ENCODE peak calls at places on chromosomes 6 and 20, in eight cellular contexts. One of them, this sample, is unnamed.

GRCh38 chr20:63172726-63173125 is 43.2 kb downstream of the YTHDF1 start:
- DNase-seq in H9: peak
- DNase-seq in stimulated activated CD4-positive, alpha-beta T cell treated with anti-CD3 and anti-CD28 coated beads, TNF-alpha, amount 100 ng/mL, for 4 hours: no peak
- DNase-seq in Kasumi-1: peak
- DNase-seq in T-cell: no peak
- DNase-seq in NCI-H748 treated with DMSO at 0.1 percent for 48 hours: no peak
- DNase-seq in SK-N-SH: no peak
- DNase-seq in fibroblast of the aortic adventitia: no peak
- DNase-seq in this sample: no peak

GRCh38 chr20:43409041-43409913 is 48.4 kb upstream of the SRSF6 start:
- DNase-seq in H9: peak
- DNase-seq in stimulated activated CD4-positive, alpha-beta T cell treated with anti-CD3 and anti-CD28 coated beads, TNF-alpha, amount 100 ng/mL, for 4 hours: no peak
- DNase-seq in Kasumi-1: peak
- DNase-seq in T-cell: no peak
- DNase-seq in NCI-H748 treated with DMSO at 0.1 percent for 48 hours: peak
- DNase-seq in SK-N-SH: peak
- DNase-seq in fibroblast of the aortic adventitia: peak
- DNase-seq in this sample: peak

GRCh38 chr20:6680441-6680840 is 87.0 kb upstream of the BMP2 start:
- DNase-seq in H9: no peak
- DNase-seq in stimulated activated CD4-positive, alpha-beta T cell treated with anti-CD3 and anti-CD28 coated beads, TNF-alpha, amount 100 ng/mL, for 4 hours: no peak
- DNase-seq in Kasumi-1: no peak
- DNase-seq in T-cell: no peak
- DNase-seq in NCI-H748 treated with DMSO at 0.1 percent for 48 hours: no peak
- DNase-seq in SK-N-SH: no peak
- DNase-seq in fibroblast of the aortic adventitia: no peak
- DNase-seq in this sample: no peak

GRCh38 chr6:99219788-99220187 is 129.7 kb downstream of the FAXC start:
- DNase-seq in H9: peak
- DNase-seq in stimulated activated CD4-positive, alpha-beta T cell treated with anti-CD3 and anti-CD28 coated beads, TNF-alpha, amount 100 ng/mL, for 4 hours: no peak
- DNase-seq in Kasumi-1: no peak
- DNase-seq in T-cell: no peak
- DNase-seq in NCI-H748 treated with DMSO at 0.1 percent for 48 hours: no peak
- DNase-seq in SK-N-SH: peak
- DNase-seq in fibroblast of the aortic adventitia: no peak
- DNase-seq in this sample: no peak

GRCh38 chr6:37373822-37374514 is 20.2 kb downstream of the RNF8 start:
- DNase-seq in H9: no peak
- DNase-seq in stimulated activated CD4-positive, alpha-beta T cell treated with anti-CD3 and anti-CD28 coated beads, TNF-alpha, amount 100 ng/mL, for 4 hours: no peak
- DNase-seq in Kasumi-1: no peak
- DNase-seq in T-cell: no peak
- DNase-seq in NCI-H748 treated with DMSO at 0.1 percent for 48 hours: no peak
- DNase-seq in SK-N-SH: no peak
- DNase-seq in fibroblast of the aortic adventitia: peak
- DNase-seq in this sample: peak

GRCh38 chr20:57095426-57095825 is 171.0 kb downstream of the BMP7 start:
- DNase-seq in H9: no peak
- DNase-seq in stimulated activated CD4-positive, alpha-beta T cell treated with anti-CD3 and anti-CD28 coated beads, TNF-alpha, amount 100 ng/mL, for 4 hours: no peak
- DNase-seq in Kasumi-1: no peak
- DNase-seq in T-cell: no peak
- DNase-seq in NCI-H748 treated with DMSO at 0.1 percent for 48 hours: no peak
- DNase-seq in SK-N-SH: no peak
- DNase-seq in fibroblast of the aortic adventitia: no peak
- DNase-seq in this sample: no peak

GRCh38 chr6:111872521-111873177 is 603 bp downstream of the FYN start:
- DNase-seq in H9: peak
- DNase-seq in stimulated activated CD4-positive, alpha-beta T cell treated with anti-CD3 and anti-CD28 coated beads, TNF-alpha, amount 100 ng/mL, for 4 hours: peak
- DNase-seq in Kasumi-1: no peak
- DNase-seq in T-cell: peak
- DNase-seq in NCI-H748 treated with DMSO at 0.1 percent for 48 hours: peak
- DNase-seq in SK-N-SH: peak
- DNase-seq in fibroblast of the aortic adventitia: peak
- DNase-seq in this sample: peak

GRCh38 chr6:33914519-33915120 is 110.8 kb upstream of the MLN start:
- DNase-seq in H9: no peak
- DNase-seq in stimulated activated CD4-positive, alpha-beta T cell treated with anti-CD3 and anti-CD28 coated beads, TNF-alpha, amount 100 ng/mL, for 4 hours: peak
- DNase-seq in Kasumi-1: peak
- DNase-seq in T-cell: peak
- DNase-seq in NCI-H748 treated with DMSO at 0.1 percent for 48 hours: no peak
- DNase-seq in SK-N-SH: no peak
- DNase-seq in fibroblast of the aortic adventitia: no peak
- DNase-seq in this sample: no peak

GRCh38 chr6:136921521-136921935 is 573 bp upstream of the SLC35D3 start:
- DNase-seq in H9: peak
- DNase-seq in stimulated activated CD4-positive, alpha-beta T cell treated with anti-CD3 and anti-CD28 coated beads, TNF-alpha, amount 100 ng/mL, for 4 hours: no peak
- DNase-seq in Kasumi-1: no peak
- DNase-seq in T-cell: no peak
- DNase-seq in NCI-H748 treated with DMSO at 0.1 percent for 48 hours: no peak
- DNase-seq in SK-N-SH: peak
- DNase-seq in fibroblast of the aortic adventitia: no peak
- DNase-seq in this sample: no peak

GRCh38 chr20:4999788-5000187 is 1.5 kb downstream of the SLC23A2 start:
- DNase-seq in H9: no peak
- DNase-seq in stimulated activated CD4-positive, alpha-beta T cell treated with anti-CD3 and anti-CD28 coated beads, TNF-alpha, amount 100 ng/mL, for 4 hours: no peak
- DNase-seq in Kasumi-1: no peak
- DNase-seq in T-cell: no peak
- DNase-seq in NCI-H748 treated with DMSO at 0.1 percent for 48 hours: peak
- DNase-seq in SK-N-SH: no peak
- DNase-seq in fibroblast of the aortic adventitia: no peak
- DNase-seq in this sample: no peak

GRCh38 chr6:22467645-22468044 is 101.7 kb upstream of the HDGFL1 start:
- DNase-seq in H9: no peak
- DNase-seq in stimulated activated CD4-positive, alpha-beta T cell treated with anti-CD3 and anti-CD28 coated beads, TNF-alpha, amount 100 ng/mL, for 4 hours: no peak
- DNase-seq in Kasumi-1: no peak
- DNase-seq in T-cell: no peak
- DNase-seq in NCI-H748 treated with DMSO at 0.1 percent for 48 hours: no peak
- DNase-seq in SK-N-SH: no peak
- DNase-seq in fibroblast of the aortic adventitia: no peak
- DNase-seq in this sample: no peak

GRCh38 chr6:46781478-46782378 is 11.5 kb upstream of the MEP1A start:
- DNase-seq in H9: no peak
- DNase-seq in stimulated activated CD4-positive, alpha-beta T cell treated with anti-CD3 and anti-CD28 coated beads, TNF-alpha, amount 100 ng/mL, for 4 hours: no peak
- DNase-seq in Kasumi-1: peak
- DNase-seq in T-cell: no peak
- DNase-seq in NCI-H748 treated with DMSO at 0.1 percent for 48 hours: peak
- DNase-seq in SK-N-SH: peak
- DNase-seq in fibroblast of the aortic adventitia: peak
- DNase-seq in this sample: peak

GRCh38 chr20:36866681-36867485 is 9.1 kb upstream of the TLDC2 start:
- DNase-seq in H9: no peak
- DNase-seq in stimulated activated CD4-positive, alpha-beta T cell treated with anti-CD3 and anti-CD28 coated beads, TNF-alpha, amount 100 ng/mL, for 4 hours: no peak
- DNase-seq in Kasumi-1: no peak
- DNase-seq in T-cell: no peak
- DNase-seq in NCI-H748 treated with DMSO at 0.1 percent for 48 hours: no peak
- DNase-seq in SK-N-SH: no peak
- DNase-seq in fibroblast of the aortic adventitia: peak
- DNase-seq in this sample: peak

GRCh38 chr6:113067612-113068262 is 720.6 kb downstream of the RFPL4B start:
- DNase-seq in H9: no peak
- DNase-seq in stimulated activated CD4-positive, alpha-beta T cell treated with anti-CD3 and anti-CD28 coated beads, TNF-alpha, amount 100 ng/mL, for 4 hours: no peak
- DNase-seq in Kasumi-1: no peak
- DNase-seq in T-cell: no peak
- DNase-seq in NCI-H748 treated with DMSO at 0.1 percent for 48 hours: no peak
- DNase-seq in SK-N-SH: no peak
- DNase-seq in fibroblast of the aortic adventitia: peak
- DNase-seq in this sample: peak

GRCh38 chr6:47146426-47147174 is 104.5 kb upstream of the ADGRF1 start:
- DNase-seq in H9: no peak
- DNase-seq in stimulated activated CD4-positive, alpha-beta T cell treated with anti-CD3 and anti-CD28 coated beads, TNF-alpha, amount 100 ng/mL, for 4 hours: no peak
- DNase-seq in Kasumi-1: no peak
- DNase-seq in T-cell: no peak
- DNase-seq in NCI-H748 treated with DMSO at 0.1 percent for 48 hours: no peak
- DNase-seq in SK-N-SH: no peak
- DNase-seq in fibroblast of the aortic adventitia: peak
- DNase-seq in this sample: peak

GRCh38 chr20:25011831-25012241 is 19.3 kb upstream of the APMAP start:
- DNase-seq in H9: no peak
- DNase-seq in stimulated activated CD4-positive, alpha-beta T cell treated with anti-CD3 and anti-CD28 coated beads, TNF-alpha, amount 100 ng/mL, for 4 hours: no peak
- DNase-seq in Kasumi-1: no peak
- DNase-seq in T-cell: no peak
- DNase-seq in NCI-H748 treated with DMSO at 0.1 percent for 48 hours: no peak
- DNase-seq in SK-N-SH: no peak
- DNase-seq in fibroblast of the aortic adventitia: no peak
- DNase-seq in this sample: no peak

GRCh38 chr20:57243480-57244220 is 22.8 kb downstream of the BMP7 start:
- DNase-seq in H9: no peak
- DNase-seq in stimulated activated CD4-positive, alpha-beta T cell treated with anti-CD3 and anti-CD28 coated beads, TNF-alpha, amount 100 ng/mL, for 4 hours: no peak
- DNase-seq in Kasumi-1: no peak
- DNase-seq in T-cell: no peak
- DNase-seq in NCI-H748 treated with DMSO at 0.1 percent for 48 hours: no peak
- DNase-seq in SK-N-SH: no peak
- DNase-seq in fibroblast of the aortic adventitia: no peak
- DNase-seq in this sample: no peak

GRCh38 chr6:44672838-44673237 is 285.3 kb downstream of the CDC5L start:
- DNase-seq in H9: peak
- DNase-seq in stimulated activated CD4-positive, alpha-beta T cell treated with anti-CD3 and anti-CD28 coated beads, TNF-alpha, amount 100 ng/mL, for 4 hours: no peak
- DNase-seq in Kasumi-1: no peak
- DNase-seq in T-cell: no peak
- DNase-seq in NCI-H748 treated with DMSO at 0.1 percent for 48 hours: no peak
- DNase-seq in SK-N-SH: no peak
- DNase-seq in fibroblast of the aortic adventitia: no peak
- DNase-seq in this sample: no peak

GRCh38 chr20:46251211-46251673 is 57.1 kb downstream of the CDH22 start:
- DNase-seq in H9: peak
- DNase-seq in stimulated activated CD4-positive, alpha-beta T cell treated with anti-CD3 and anti-CD28 coated beads, TNF-alpha, amount 100 ng/mL, for 4 hours: no peak
- DNase-seq in Kasumi-1: no peak
- DNase-seq in T-cell: no peak
- DNase-seq in NCI-H748 treated with DMSO at 0.1 percent for 48 hours: no peak
- DNase-seq in SK-N-SH: no peak
- DNase-seq in fibroblast of the aortic adventitia: no peak
- DNase-seq in this sample: no peak

GRCh38 chr6:124822118-124822746 is 140.0 kb upstream of the RNF217 start:
- DNase-seq in H9: no peak
- DNase-seq in stimulated activated CD4-positive, alpha-beta T cell treated with anti-CD3 and anti-CD28 coated beads, TNF-alpha, amount 100 ng/mL, for 4 hours: no peak
- DNase-seq in Kasumi-1: no peak
- DNase-seq in T-cell: no peak
- DNase-seq in NCI-H748 treated with DMSO at 0.1 percent for 48 hours: no peak
- DNase-seq in SK-N-SH: no peak
- DNase-seq in fibroblast of the aortic adventitia: no peak
- DNase-seq in this sample: no peak

GRCh38 chr6:14983599-14984296 is 262.1 kb upstream of the JARID2 start:
- DNase-seq in H9: no peak
- DNase-seq in stimulated activated CD4-positive, alpha-beta T cell treated with anti-CD3 and anti-CD28 coated beads, TNF-alpha, amount 100 ng/mL, for 4 hours: no peak
- DNase-seq in Kasumi-1: no peak
- DNase-seq in T-cell: no peak
- DNase-seq in NCI-H748 treated with DMSO at 0.1 percent for 48 hours: no peak
- DNase-seq in SK-N-SH: no peak
- DNase-seq in fibroblast of the aortic adventitia: peak
- DNase-seq in this sample: no peak

GRCh38 chr6:53074347-53074746 is 9.1 kb downstream of the FBXO9 start:
- DNase-seq in H9: no peak
- DNase-seq in stimulated activated CD4-positive, alpha-beta T cell treated with anti-CD3 and anti-CD28 coated beads, TNF-alpha, amount 100 ng/mL, for 4 hours: no peak
- DNase-seq in Kasumi-1: no peak
- DNase-seq in T-cell: no peak
- DNase-seq in NCI-H748 treated with DMSO at 0.1 percent for 48 hours: no peak
- DNase-seq in SK-N-SH: no peak
- DNase-seq in fibroblast of the aortic adventitia: no peak
- DNase-seq in this sample: no peak

GRCh38 chr6:147662639-147663038 is 154.1 kb downstream of the SAMD5 start:
- DNase-seq in H9: no peak
- DNase-seq in stimulated activated CD4-positive, alpha-beta T cell treated with anti-CD3 and anti-CD28 coated beads, TNF-alpha, amount 100 ng/mL, for 4 hours: no peak
- DNase-seq in Kasumi-1: no peak
- DNase-seq in T-cell: no peak
- DNase-seq in NCI-H748 treated with DMSO at 0.1 percent for 48 hours: no peak
- DNase-seq in SK-N-SH: no peak
- DNase-seq in fibroblast of the aortic adventitia: no peak
- DNase-seq in this sample: no peak

GRCh38 chr6:42017021-42017643 is 33.2 kb upstream of the TAF8 start:
- DNase-seq in H9: no peak
- DNase-seq in stimulated activated CD4-positive, alpha-beta T cell treated with anti-CD3 and anti-CD28 coated beads, TNF-alpha, amount 100 ng/mL, for 4 hours: no peak
- DNase-seq in Kasumi-1: peak
- DNase-seq in T-cell: no peak
- DNase-seq in NCI-H748 treated with DMSO at 0.1 percent for 48 hours: no peak
- DNase-seq in SK-N-SH: peak
- DNase-seq in fibroblast of the aortic adventitia: peak
- DNase-seq in this sample: peak

GRCh38 chr20:10307359-10307735 is 88.7 kb downstream of the SNAP25 start:
- DNase-seq in H9: no peak
- DNase-seq in stimulated activated CD4-positive, alpha-beta T cell treated with anti-CD3 and anti-CD28 coated beads, TNF-alpha, amount 100 ng/mL, for 4 hours: no peak
- DNase-seq in Kasumi-1: no peak
- DNase-seq in T-cell: no peak
- DNase-seq in NCI-H748 treated with DMSO at 0.1 percent for 48 hours: no peak
- DNase-seq in SK-N-SH: no peak
- DNase-seq in fibroblast of the aortic adventitia: peak
- DNase-seq in this sample: no peak

GRCh38 chr6:26432622-26433021 is 7.7 kb upstream of the BTN3A3 start:
- DNase-seq in H9: no peak
- DNase-seq in stimulated activated CD4-positive, alpha-beta T cell treated with anti-CD3 and anti-CD28 coated beads, TNF-alpha, amount 100 ng/mL, for 4 hours: no peak
- DNase-seq in Kasumi-1: no peak
- DNase-seq in T-cell: no peak
- DNase-seq in NCI-H748 treated with DMSO at 0.1 percent for 48 hours: no peak
- DNase-seq in SK-N-SH: no peak
- DNase-seq in fibroblast of the aortic adventitia: peak
- DNase-seq in this sample: peak

GRCh38 chr20:61117725-61118124 is 134.3 kb upstream of the CDH4 start:
- DNase-seq in H9: no peak
- DNase-seq in stimulated activated CD4-positive, alpha-beta T cell treated with anti-CD3 and anti-CD28 coated beads, TNF-alpha, amount 100 ng/mL, for 4 hours: no peak
- DNase-seq in Kasumi-1: no peak
- DNase-seq in T-cell: no peak
- DNase-seq in NCI-H748 treated with DMSO at 0.1 percent for 48 hours: no peak
- DNase-seq in SK-N-SH: no peak
- DNase-seq in fibroblast of the aortic adventitia: peak
- DNase-seq in this sample: peak

GRCh38 chr20:35617397-35618031 is 1.9 kb downstream of the SPAG4 start:
- DNase-seq in H9: peak
- DNase-seq in stimulated activated CD4-positive, alpha-beta T cell treated with anti-CD3 and anti-CD28 coated beads, TNF-alpha, amount 100 ng/mL, for 4 hours: no peak
- DNase-seq in Kasumi-1: peak
- DNase-seq in T-cell: peak
- DNase-seq in NCI-H748 treated with DMSO at 0.1 percent for 48 hours: peak
- DNase-seq in SK-N-SH: peak
- DNase-seq in fibroblast of the aortic adventitia: peak
- DNase-seq in this sample: peak

GRCh38 chr6:157621401-157621800 is 201.6 kb upstream of the SNX9 start:
- DNase-seq in H9: no peak
- DNase-seq in stimulated activated CD4-positive, alpha-beta T cell treated with anti-CD3 and anti-CD28 coated beads, TNF-alpha, amount 100 ng/mL, for 4 hours: no peak
- DNase-seq in Kasumi-1: no peak
- DNase-seq in T-cell: no peak
- DNase-seq in NCI-H748 treated with DMSO at 0.1 percent for 48 hours: no peak
- DNase-seq in SK-N-SH: no peak
- DNase-seq in fibroblast of the aortic adventitia: no peak
- DNase-seq in this sample: peak

GRCh38 chr6:151387175-151387574 is 4.2 kb downstream of the ZBTB2 start:
- DNase-seq in H9: no peak
- DNase-seq in stimulated activated CD4-positive, alpha-beta T cell treated with anti-CD3 and anti-CD28 coated beads, TNF-alpha, amount 100 ng/mL, for 4 hours: no peak
- DNase-seq in Kasumi-1: no peak
- DNase-seq in T-cell: no peak
- DNase-seq in NCI-H748 treated with DMSO at 0.1 percent for 48 hours: no peak
- DNase-seq in SK-N-SH: no peak
- DNase-seq in fibroblast of the aortic adventitia: no peak
- DNase-seq in this sample: no peak

GRCh38 chr6:1118287-1118647 is 193.6 kb upstream of the FOXQ1 start:
- DNase-seq in H9: no peak
- DNase-seq in stimulated activated CD4-positive, alpha-beta T cell treated with anti-CD3 and anti-CD28 coated beads, TNF-alpha, amount 100 ng/mL, for 4 hours: no peak
- DNase-seq in Kasumi-1: no peak
- DNase-seq in T-cell: no peak
- DNase-seq in NCI-H748 treated with DMSO at 0.1 percent for 48 hours: no peak
- DNase-seq in SK-N-SH: no peak
- DNase-seq in fibroblast of the aortic adventitia: no peak
- DNase-seq in this sample: no peak

GRCh38 chr20:17998446-17998845 is 29.6 kb downstream of the MGME1 start:
- DNase-seq in H9: no peak
- DNase-seq in stimulated activated CD4-positive, alpha-beta T cell treated with anti-CD3 and anti-CD28 coated beads, TNF-alpha, amount 100 ng/mL, for 4 hours: no peak
- DNase-seq in Kasumi-1: no peak
- DNase-seq in T-cell: no peak
- DNase-seq in NCI-H748 treated with DMSO at 0.1 percent for 48 hours: no peak
- DNase-seq in SK-N-SH: no peak
- DNase-seq in fibroblast of the aortic adventitia: no peak
- DNase-seq in this sample: no peak

GRCh38 chr20:16437387-16437990 is 135.8 kb downstream of the KIF16B start:
- DNase-seq in H9: no peak
- DNase-seq in stimulated activated CD4-positive, alpha-beta T cell treated with anti-CD3 and anti-CD28 coated beads, TNF-alpha, amount 100 ng/mL, for 4 hours: no peak
- DNase-seq in Kasumi-1: no peak
- DNase-seq in T-cell: no peak
- DNase-seq in NCI-H748 treated with DMSO at 0.1 percent for 48 hours: no peak
- DNase-seq in SK-N-SH: no peak
- DNase-seq in fibroblast of the aortic adventitia: no peak
- DNase-seq in this sample: no peak

GRCh38 chr20:3858689-3859088 is 12.1 kb downstream of the MAVS start:
- DNase-seq in H9: no peak
- DNase-seq in stimulated activated CD4-positive, alpha-beta T cell treated with anti-CD3 and anti-CD28 coated beads, TNF-alpha, amount 100 ng/mL, for 4 hours: no peak
- DNase-seq in Kasumi-1: no peak
- DNase-seq in T-cell: no peak
- DNase-seq in NCI-H748 treated with DMSO at 0.1 percent for 48 hours: no peak
- DNase-seq in SK-N-SH: no peak
- DNase-seq in fibroblast of the aortic adventitia: no peak
- DNase-seq in this sample: no peak